ENCODE peak calls at places on chromosomes 2 and 18, in seven cellular contexts. C is GM12878, O is GM23248, M is fibroblast of lung, B is A673, K is mammary epithelial cell, Q is HCT116. I is an unnamed sample.

GRCh38 chr2:14492920-14493503 is 139.5 kb upstream of the LRATD1 start:
- DNase-seq in C (no peak), O (peak), M (peak), B (peak), K (peak), Q (no peak), I (no peak)

GRCh38 chr2:181411105-181411849 is 45.9 kb upstream of the ITGA4 start:
- DNase-seq in C (peak), O (no peak), M (peak), B (peak), K (no peak), Q (no peak), I (peak)

GRCh38 chr18:2337552-2338141 is 233.7 kb downstream of the METTL4 start:
- DNase-seq in C (no peak), O (peak), M (peak), B (peak), K (peak), Q (peak), I (peak)

GRCh38 chr2:171409436-171409971 is 24.3 kb downstream of the METTL8 start:
- DNase-seq in C (no peak), O (no peak), M (no peak), B (peak), K (peak), Q (no peak), I (no peak)

GRCh38 chr2:158619496-158619895 is 162.7 kb downstream of the PKP4 start:
- DNase-seq in C (no peak), O (peak), M (peak), B (peak), K (peak), Q (no peak), I (no peak)

GRCh38 chr18:67669993-67670671 is 153.6 kb upstream of the DSEL start:
- DNase-seq in C (no peak), O (peak), M (peak), B (peak), K (peak), Q (no peak), I (peak)

GRCh38 chr2:156190532-156190931 is 142.0 kb downstream of the NR4A2 start:
- DNase-seq in C (no peak), O (no peak), M (no peak), B (no peak), K (no peak), Q (no peak), I (no peak)

GRCh38 chr2:71672640-71673401 is 219.5 kb downstream of the DYSF start:
- DNase-seq in C (no peak), O (no peak), M (no peak), B (no peak), K (no peak), Q (no peak), I (no peak)

GRCh38 chr2:42792583-42793313 is at the start of gene HAAO:
- DNase-seq in C (no peak), O (peak), M (no peak), B (peak), K (no peak), Q (no peak), I (no peak)

GRCh38 chr18:6593142-6593889 is 136.2 kb upstream of the ARHGAP28 start:
- DNase-seq in C (no peak), O (no peak), M (no peak), B (no peak), K (no peak), Q (no peak), I (no peak)

GRCh38 chr2:152434395-152435182 is 99.6 kb downstream of the FMNL2 start:
- DNase-seq in C (no peak), O (no peak), M (no peak), B (no peak), K (no peak), Q (no peak), I (no peak)

GRCh38 chr18:12639990-12640880 is 17.7 kb downstream of the SPIRE1 start:
- DNase-seq in C (no peak), O (peak), M (peak), B (no peak), K (peak), Q (no peak), I (no peak)

GRCh38 chr18:33821503-33821902 is 243.5 kb downstream of the ASXL3 start:
- DNase-seq in C (no peak), O (peak), M (peak), B (no peak), K (peak), Q (no peak), I (no peak)

GRCh38 chr2:173914055-173914922 is 50.9 kb downstream of the SP3 start:
- DNase-seq in C (no peak), O (no peak), M (no peak), B (no peak), K (peak), Q (no peak), I (no peak)

GRCh38 chr2:236715511-236715961 is 145.9 kb downstream of the ACKR3 start:
- DNase-seq in C (no peak), O (peak), M (peak), B (no peak), K (no peak), Q (no peak), I (no peak)

DNA sequence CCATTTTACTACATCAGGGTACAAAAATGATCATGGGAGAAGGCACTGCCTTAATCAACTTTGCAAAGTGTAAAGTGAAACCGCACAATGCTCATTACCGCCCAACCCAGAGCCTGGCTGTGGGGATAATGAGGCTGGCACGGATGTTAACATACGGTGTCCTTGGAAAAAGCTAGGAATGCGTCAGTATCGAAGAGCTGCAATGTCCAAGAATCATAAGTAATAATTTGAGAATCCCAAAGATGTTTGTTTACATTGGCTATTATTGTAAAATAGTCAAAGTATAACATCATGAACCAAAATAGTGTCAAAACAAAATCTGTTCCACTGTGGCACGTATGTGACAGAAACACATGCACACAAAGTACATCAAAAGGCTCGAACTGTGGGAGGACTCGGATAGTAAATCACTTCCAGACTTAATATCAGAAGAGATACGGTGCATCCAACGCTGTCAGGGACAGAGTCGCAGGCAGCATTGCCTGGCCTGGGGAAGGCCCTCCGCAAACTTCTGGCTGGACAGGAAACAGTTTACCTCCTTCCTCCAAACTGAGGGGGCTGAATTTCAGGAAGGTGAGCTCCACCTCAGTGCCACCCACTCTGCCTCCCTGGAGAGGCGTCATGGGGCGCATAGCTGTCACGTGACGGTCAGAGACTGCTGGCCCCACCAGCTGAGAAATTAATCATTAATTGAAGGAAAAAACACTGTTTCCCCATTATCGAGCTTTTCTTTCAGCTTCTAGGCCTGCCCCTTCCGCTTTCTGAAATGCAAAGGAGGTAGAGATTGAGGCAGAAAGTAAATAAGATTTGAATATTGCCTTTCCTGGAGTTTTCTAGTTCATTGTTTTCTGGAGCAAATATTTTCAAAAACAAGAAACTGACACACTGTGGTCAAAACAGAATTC is 1.8 kb upstream of the ID2 start:
- DNase-seq in C (no peak), O (peak), M (peak), B (peak), K (no peak), Q (peak), I (no peak)
- H3K4me3 ChIP-seq in C (peak), O (peak), M (peak), B (peak), K (no peak), Q (peak), I (peak)

DNA sequence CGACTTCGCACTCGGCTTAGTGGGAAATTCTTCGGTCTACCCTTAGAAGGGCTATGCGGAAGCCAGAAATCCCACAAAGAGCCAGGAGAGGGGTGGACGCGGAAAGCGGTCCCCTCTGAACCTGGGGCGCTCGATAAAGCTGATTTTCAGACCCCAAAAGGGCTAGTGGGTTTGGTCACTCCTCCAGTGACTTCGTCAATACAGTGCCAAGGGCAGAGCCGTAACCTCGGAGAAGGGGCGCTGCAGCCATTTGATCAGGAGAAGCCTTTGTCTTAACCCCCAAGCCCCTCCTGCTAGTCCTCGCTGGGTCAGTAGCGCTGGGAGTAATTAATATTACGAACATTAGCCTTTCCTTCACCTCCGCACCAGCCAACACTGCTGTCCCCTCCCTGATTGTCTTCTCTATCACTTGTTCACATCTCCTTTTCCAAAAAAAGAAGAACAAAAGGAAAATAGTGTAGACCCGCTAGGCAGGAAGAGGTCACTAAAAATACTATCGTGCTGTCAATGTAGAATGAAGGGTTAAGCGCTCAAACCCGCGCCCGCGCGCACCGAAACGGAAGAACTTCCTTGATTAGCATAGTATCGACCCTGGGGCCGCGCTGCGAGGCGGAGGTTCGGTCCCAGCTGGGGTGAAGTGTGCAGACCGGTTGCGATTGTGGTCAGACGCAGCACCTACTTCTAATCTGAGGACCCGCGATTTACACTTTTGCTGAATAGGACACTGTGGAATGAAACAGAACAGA is 63.3 kb upstream of the MAPRE2 start:
- DNase-seq in C (no peak), O (peak), M (peak), B (peak), K (peak), Q (no peak), I (no peak)
- TF ChIP-seq EZH2 in C (no peak), O (peak), M (no peak), B (no peak), K (peak), Q (no peak), I (no peak)

GRCh38 chr2:207073791-207074678 is 91.7 kb downstream of the KLF7 start:
- DNase-seq in C (no peak), O (peak), M (peak), B (peak), K (no peak), Q (no peak), I (no peak)
- H3K27ac ChIP-seq in C (no peak), O (no peak), M (no peak), B (peak), K (no peak), Q (no peak), I (no peak)

GRCh38 chr2:151261240-151261976 is at the start of gene RBM43:
- DNase-seq in C (peak), O (peak), M (peak), B (peak), K (peak), Q (peak), I (no peak)

GRCh38 chr2:151264157-151264835 is 2.6 kb upstream of the RBM43 start:
- DNase-seq in C (no peak), O (no peak), M (no peak), B (no peak), K (no peak), Q (no peak), I (no peak)

GRCh38 chr2:151260492-151261239 is 997 bp downstream of the RBM43 start:
- DNase-seq in C (peak), O (peak), M (peak), B (no peak), K (peak), Q (no peak), I (no peak)

GRCh38 chr2:151262629-151263028 is 966 bp upstream of the RBM43 start:
- DNase-seq in C (no peak), O (no peak), M (no peak), B (no peak), K (no peak), Q (no peak), I (no peak)

DNA sequence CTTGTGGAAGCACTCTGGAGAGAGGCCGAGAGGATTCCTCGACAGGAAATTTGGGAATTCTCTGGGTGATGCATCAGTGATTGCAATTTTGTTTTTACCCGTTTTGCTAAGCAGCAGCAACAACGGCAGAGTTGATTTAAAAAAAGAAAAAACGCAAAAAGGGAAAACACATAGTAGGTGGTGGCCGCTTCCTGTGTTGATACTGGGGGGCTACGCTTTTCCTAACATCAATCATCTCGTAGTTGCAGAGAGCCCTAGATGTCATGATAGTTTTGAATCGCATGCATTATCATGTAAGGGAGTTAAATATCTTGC is 271 bp upstream of the RBM43 start:
- DNase-seq in C (no peak), O (no peak), M (no peak), B (peak), K (no peak), Q (no peak), I (no peak)
- H3K4me3 ChIP-seq in C (peak), O (peak), M (peak), B (peak), K (peak), Q (peak), I (no peak)

GRCh38 chr2:118842687-118843491 is 4.6 kb downstream of the EN1 start:
- DNase-seq in C (no peak), O (no peak), M (peak), B (no peak), K (no peak), Q (no peak), I (no peak)
- TF ChIP-seq EZH2 in C (no peak), O (no peak), M (peak), B (no peak), K (peak), Q (no peak), I (no peak)

GRCh38 chr2:235553291-235553690 is 59.4 kb downstream of the AGAP1 start:
- DNase-seq in C (no peak), O (no peak), M (no peak), B (no peak), K (no peak), Q (no peak), I (no peak)
- H3K27ac ChIP-seq in C (no peak), O (no peak), M (no peak), B (no peak), K (no peak), Q (no peak), I (no peak)

DNA sequence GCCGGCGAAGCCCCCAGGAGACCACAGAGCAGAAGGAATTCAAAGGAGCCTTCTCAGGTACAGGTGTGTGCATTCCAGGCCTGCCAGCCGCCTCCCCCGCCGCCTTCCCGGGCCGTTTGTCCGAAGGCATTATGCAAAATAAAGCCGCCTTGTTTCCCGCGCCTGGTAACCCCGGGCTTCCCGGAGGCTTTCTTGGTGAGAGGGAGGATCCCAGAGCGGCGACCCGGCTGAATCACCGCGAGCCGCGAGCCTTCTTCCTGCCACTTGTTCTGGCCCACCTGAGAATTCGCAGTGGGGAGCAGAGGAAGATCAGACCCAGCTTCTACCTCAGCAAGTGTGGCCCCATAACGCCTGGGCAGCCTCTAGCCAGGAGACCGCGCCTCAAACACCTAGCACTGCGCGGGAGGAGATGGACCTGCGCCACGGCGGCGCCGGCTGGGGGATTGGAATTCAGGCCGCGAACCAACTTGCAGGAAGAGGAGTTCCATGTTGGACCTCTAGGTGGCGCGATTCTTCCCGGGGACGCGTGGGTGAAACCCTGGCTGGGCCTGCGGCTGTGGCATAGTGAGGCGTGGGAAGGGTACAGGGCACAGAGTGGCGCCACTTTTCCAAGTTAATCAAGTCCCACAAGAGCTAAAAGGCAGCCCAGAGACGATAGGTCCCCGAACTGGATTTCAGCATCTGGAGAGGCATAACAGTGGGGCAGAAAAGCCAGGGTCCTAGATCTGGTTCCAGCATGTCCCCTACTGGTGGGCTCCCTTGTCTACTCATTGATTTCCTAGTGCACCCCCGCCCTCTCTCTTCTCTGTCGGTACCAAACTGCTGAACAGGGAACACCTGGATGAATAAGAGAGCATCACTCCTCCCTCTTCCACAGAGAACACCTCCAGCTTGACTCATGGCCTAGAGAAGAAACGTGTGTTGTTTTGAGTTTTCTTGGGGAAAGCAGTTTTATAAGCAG is 101.6 kb downstream of the FOXI3 start:
- DNase-seq in C (no peak), O (peak), M (peak), B (peak), K (peak), Q (peak), I (no peak)
- H3K4me3 ChIP-seq in C (no peak), O (no peak), M (no peak), B (no peak), K (peak), Q (peak), I (no peak)

I was measured in SK-N-MC.